ENCODE peak calls at places on chromosomes 2 and 18, in five cellular contexts. V is tibial nerve, H is cardiac fibroblast, L is GM12865, S is AG04449. F is an unnamed sample.

GRCh38 chr18:63318882-63319382 is 637 bp downstream of the BCL2 start:
- DNase-seq in S (no peak), H (no peak), V (no peak), L (no peak), F (no peak)

GRCh38 chr2:51812138-51812866 is 780.4 kb upstream of the NRXN1 start:
- DNase-seq in L (no peak), H (peak), S (peak), V (no peak), F (no peak)

GRCh38 chr2:73947412-73948018 is 20.8 kb downstream of the DGUOK start:
- DNase-seq in L (no peak), S (no peak), V (no peak), H (no peak), F (no peak)

GRCh38 chr2:10610213-10610892 is 79.4 kb downstream of the NOL10 start:
- DNase-seq in V (no peak), S (no peak), H (no peak), L (no peak), F (no peak)

GRCh38 chr2:8408560-8409460 is 273.0 kb upstream of the ID2 start:
- DNase-seq in S (no peak), V (no peak), H (no peak), L (peak), F (no peak)

GRCh38 chr2:113138428-113139322 is 11.3 kb downstream of the IL1RN start:
- DNase-seq in V (peak), H (peak), L (peak), S (no peak), F (peak)

GRCh38 chr2:101698419-101699190 is 1.1 kb downstream of the MAP4K4 start:
- DNase-seq in V (no peak), H (peak), S (no peak), L (no peak), F (no peak)

GRCh38 chr2:169734172-169734847 is 678 bp downstream of the KLHL23 start:
- DNase-seq in H (no peak), V (no peak), L (peak), S (no peak), F (no peak)

GRCh38 chr2:239594772-239595608 is 194.2 kb upstream of the HDAC4 start:
- DNase-seq in V (no peak), L (no peak), H (no peak), S (no peak), F (no peak)

GRCh38 chr2:77642339-77642738 is 120.2 kb upstream of the LRRTM4 start:
- DNase-seq in L (no peak), S (no peak), H (no peak), V (no peak), F (no peak)

GRCh38 chr18:56650056-56650455 is 1.1 kb upstream of the WDR7 start:
- DNase-seq in S (no peak), L (no peak), H (no peak), V (no peak), F (no peak)

GRCh38 chr18:26215247-26215970 is 10.8 kb upstream of the TAF4B start:
- DNase-seq in H (no peak), V (no peak), S (no peak), L (peak), F (no peak)

GRCh38 chr2:101827246-101827645 is 129.7 kb downstream of the MAP4K4 start:
- DNase-seq in H (peak), S (peak), L (no peak), V (no peak), F (no peak)

GRCh38 chr18:3380384-3380961 is 69.5 kb upstream of the TGIF1 start:
- DNase-seq in H (peak), V (peak), L (no peak), S (no peak), F (no peak)

GRCh38 chr2:187054501-187055319 is 205.7 kb upstream of the ZSWIM2 start:
- DNase-seq in S (no peak), V (no peak), L (peak), H (no peak), F (no peak)
- TF ChIP-seq CTCF in S (no peak), V (no peak), L (peak), H (peak), F (no peak)

GRCh38 chr2:218871345-218872302 is 9.0 kb upstream of the WNT10A start:
- DNase-seq in V (no peak), H (no peak), L (no peak), S (no peak), F (no peak)
- H3K4me3 ChIP-seq in V (peak), H (no peak), L (peak), S (no peak), F (no peak)

GRCh38 chr18:53920312-53921075 is 304.0 kb downstream of the MBD2 start:
- DNase-seq in L (no peak), S (no peak), H (no peak), V (no peak), F (no peak)
- TF ChIP-seq CTCF in L (no peak), S (no peak), H (no peak), V (no peak), F (no peak)

GRCh38 chr2:69890881-69891280 is 2.9 kb upstream of the SNRNP27 start:
- DNase-seq in H (no peak), V (no peak), S (no peak), L (no peak), F (no peak)

GRCh38 chr2:69893684-69894481 is at the start of gene SNRNP27:
- DNase-seq in S (no peak), L (peak), H (peak), V (peak), F (peak)

GRCh38 chr2:69888451-69888850 is 5.3 kb upstream of the SNRNP27 start:
- DNase-seq in V (no peak), S (no peak), L (no peak), H (no peak), F (no peak)

DNA sequence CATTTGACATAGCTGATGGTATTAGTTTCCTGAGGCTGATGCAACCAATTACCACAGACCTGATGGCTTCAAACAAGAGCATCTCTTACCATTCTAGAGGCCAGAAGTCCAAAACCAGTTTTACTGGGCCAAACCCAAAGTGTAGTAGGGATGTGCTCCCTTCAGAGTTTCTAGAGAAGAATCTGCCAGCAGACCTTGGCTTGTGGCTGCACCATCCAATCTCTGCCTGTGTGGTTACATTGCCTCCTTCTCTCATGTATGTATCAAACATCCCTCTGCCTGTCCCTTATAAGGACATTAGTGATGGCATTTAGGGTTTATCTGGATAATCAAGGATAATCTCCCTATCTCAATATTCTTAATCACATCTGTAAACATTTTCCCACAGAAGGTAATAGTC is 4.5 kb upstream of the SNRNP27 start:
- DNase-seq in L (no peak), H (no peak), S (no peak), V (no peak), F (no peak)
- H3K4me3 ChIP-seq in L (no peak), H (no peak), S (no peak), V (no peak), F (no peak)

DNA sequence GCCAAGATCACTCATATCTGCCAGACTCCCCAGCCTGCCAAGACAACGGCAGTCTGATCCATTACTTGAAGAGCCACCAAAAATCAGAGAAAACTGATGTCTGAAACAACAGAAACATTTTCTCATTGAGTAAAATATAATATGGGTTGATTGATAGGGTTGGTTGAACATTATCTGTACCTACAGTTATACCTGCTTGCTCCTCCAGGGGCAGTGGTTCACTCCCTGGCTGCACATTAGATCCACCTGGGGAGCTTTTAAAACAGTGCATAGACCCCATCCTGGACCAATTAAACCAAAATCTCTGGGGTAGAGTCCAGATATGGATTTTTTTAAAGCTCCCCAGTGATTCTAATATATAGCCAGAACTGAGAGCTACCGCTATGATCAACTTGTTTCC is 43.6 kb upstream of the SLC14A2 start:
- DNase-seq in H (no peak), L (no peak), S (no peak), V (no peak), F (no peak)
- TF ChIP-seq CTCF in H (peak), L (peak), S (peak), V (no peak), F (peak)

DNA sequence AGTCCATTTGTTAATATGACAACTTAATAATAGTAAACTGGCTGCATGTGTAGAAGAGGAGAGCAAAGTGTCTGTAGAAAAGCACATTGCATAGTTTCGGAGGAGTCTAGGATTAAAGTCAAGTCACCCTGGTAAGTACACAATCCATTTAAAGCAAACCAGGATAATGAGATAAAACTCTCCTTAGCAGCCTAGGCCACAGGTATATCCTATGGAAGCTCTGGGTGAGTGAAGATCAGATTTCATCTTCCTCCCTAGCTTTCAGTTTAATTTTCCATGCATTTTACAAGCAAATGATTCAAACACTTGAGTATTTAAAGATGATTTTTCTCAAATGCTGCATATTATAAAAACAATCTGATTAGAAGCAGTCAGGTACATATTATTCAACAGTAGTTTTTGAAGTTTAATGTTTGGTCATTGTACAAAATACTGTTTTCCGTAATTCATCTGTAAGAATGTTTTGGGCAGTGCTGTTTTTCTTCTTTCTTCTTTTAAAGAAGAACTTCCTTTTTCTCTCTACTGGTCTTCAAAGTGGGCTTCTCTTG is 10.2 kb downstream of the CERS6 start:
- DNase-seq in V (no peak), L (no peak), S (no peak), H (no peak), F (no peak)
- H3K4me3 ChIP-seq in V (no peak), L (no peak), S (no peak), H (no peak), F (no peak)

F was measured in AG09309.